ENCODE peak calls at places on chromosome 9, in ten cellular contexts. One of them, this sample, is unnamed.

GRCh38 chr9:88979021-88979420 is 12.2 kb upstream of the S1PR3 start:
- DNase-seq in RWPE1: no peak
- DNase-seq in CD4-positive, alpha-beta T cell: no peak
- DNase-seq in fibroblast of the aortic adventitia: no peak
- DNase-seq in A549: no peak
- DNase-seq in GM13976: no peak
- DNase-seq in Peyer's patch: no peak
- DNase-seq in kidney: no peak
- DNase-seq in psoas muscle: no peak
- DNase-seq in fibroblast of pulmonary artery: no peak
- DNase-seq in this sample: no peak

GRCh38 chr9:129336130-129336528 is 158.1 kb upstream of the IER5L start:
- DNase-seq in RWPE1: no peak
- DNase-seq in CD4-positive, alpha-beta T cell: no peak
- DNase-seq in fibroblast of the aortic adventitia: peak; percentile 88
- DNase-seq in A549: no peak
- DNase-seq in GM13976: no peak
- DNase-seq in Peyer's patch: no peak
- DNase-seq in kidney: no peak
- DNase-seq in psoas muscle: no peak
- DNase-seq in fibroblast of pulmonary artery: peak; percentile 92
- DNase-seq in this sample: no peak

GRCh38 chr9:22992781-22993180 is 546.2 kb downstream of the DMRTA1 start:
- DNase-seq in RWPE1: no peak
- DNase-seq in CD4-positive, alpha-beta T cell: no peak
- DNase-seq in fibroblast of the aortic adventitia: no peak
- DNase-seq in A549: no peak
- DNase-seq in GM13976: no peak
- DNase-seq in Peyer's patch: no peak
- DNase-seq in kidney: no peak
- DNase-seq in psoas muscle: no peak
- DNase-seq in fibroblast of pulmonary artery: no peak
- DNase-seq in this sample: no peak

GRCh38 chr9:107906074-107906473 is 416.5 kb upstream of the KLF4 start:
- DNase-seq in RWPE1: no peak
- DNase-seq in CD4-positive, alpha-beta T cell: no peak
- DNase-seq in fibroblast of the aortic adventitia: no peak
- DNase-seq in A549: no peak
- DNase-seq in GM13976: no peak
- DNase-seq in Peyer's patch: no peak
- DNase-seq in kidney: no peak
- DNase-seq in psoas muscle: no peak
- DNase-seq in fibroblast of pulmonary artery: no peak
- DNase-seq in this sample: no peak

GRCh38 chr9:104864675-104865104 is 63.3 kb downstream of the ABCA1 start:
- DNase-seq in RWPE1: no peak
- DNase-seq in CD4-positive, alpha-beta T cell: no peak
- DNase-seq in fibroblast of the aortic adventitia: peak; percentile 87
- DNase-seq in A549: no peak
- DNase-seq in GM13976: no peak
- DNase-seq in Peyer's patch: no peak
- DNase-seq in kidney: no peak
- DNase-seq in psoas muscle: no peak
- DNase-seq in fibroblast of pulmonary artery: peak; percentile 75
- DNase-seq in this sample: peak; percentile 78

GRCh38 chr9:135883410-135884089 is 23.8 kb downstream of the CAMSAP1 start:
- DNase-seq in RWPE1: no peak
- DNase-seq in CD4-positive, alpha-beta T cell: no peak
- DNase-seq in fibroblast of the aortic adventitia: no peak
- DNase-seq in A549: no peak
- DNase-seq in GM13976: peak; percentile 22
- DNase-seq in Peyer's patch: no peak
- DNase-seq in kidney: no peak
- DNase-seq in psoas muscle: no peak
- DNase-seq in fibroblast of pulmonary artery: no peak
- DNase-seq in this sample: no peak

GRCh38 chr9:86350006-86350755 is 4.0 kb downstream of the TUT7 start:
- DNase-seq in RWPE1: no peak
- DNase-seq in CD4-positive, alpha-beta T cell: no peak
- DNase-seq in fibroblast of the aortic adventitia: no peak
- DNase-seq in A549: no peak
- DNase-seq in GM13976: peak; percentile 31
- DNase-seq in Peyer's patch: peak; percentile 22
- DNase-seq in kidney: no peak
- DNase-seq in psoas muscle: no peak
- DNase-seq in fibroblast of pulmonary artery: no peak
- DNase-seq in this sample: no peak

GRCh38 chr9:99966720-99967119 is 60.3 kb downstream of the STX17 start:
- DNase-seq in RWPE1: peak; percentile 96
- DNase-seq in CD4-positive, alpha-beta T cell: no peak
- DNase-seq in fibroblast of the aortic adventitia: peak; percentile 4
- DNase-seq in A549: peak; percentile 35
- DNase-seq in GM13976: no peak
- DNase-seq in Peyer's patch: no peak
- DNase-seq in kidney: no peak
- DNase-seq in psoas muscle: no peak
- DNase-seq in fibroblast of pulmonary artery: peak; percentile 22
- DNase-seq in this sample: no peak

GRCh38 chr9:134381671-134382505 is 55.6 kb downstream of the RXRA start:
- DNase-seq in RWPE1: no peak
- DNase-seq in CD4-positive, alpha-beta T cell: no peak
- DNase-seq in fibroblast of the aortic adventitia: no peak
- DNase-seq in A549: no peak
- DNase-seq in GM13976: peak; percentile 71
- DNase-seq in Peyer's patch: peak; percentile 56
- DNase-seq in kidney: no peak
- DNase-seq in psoas muscle: no peak
- DNase-seq in fibroblast of pulmonary artery: no peak
- DNase-seq in this sample: no peak

GRCh38 chr9:77063645-77064285 is 44.3 kb downstream of the FOXB2 start:
- DNase-seq in RWPE1: peak; percentile 33
- DNase-seq in CD4-positive, alpha-beta T cell: no peak
- DNase-seq in fibroblast of the aortic adventitia: peak; percentile 14
- DNase-seq in A549: peak; percentile 74
- DNase-seq in GM13976: no peak
- DNase-seq in Peyer's patch: no peak
- DNase-seq in kidney: no peak
- DNase-seq in psoas muscle: no peak
- DNase-seq in fibroblast of pulmonary artery: peak; percentile 13
- DNase-seq in this sample: no peak

GRCh38 chr9:81476808-81477207 is 212.5 kb downstream of the TLE1 start:
- DNase-seq in RWPE1: no peak
- DNase-seq in CD4-positive, alpha-beta T cell: no peak
- DNase-seq in fibroblast of the aortic adventitia: no peak
- DNase-seq in A549: no peak
- DNase-seq in GM13976: no peak
- DNase-seq in Peyer's patch: no peak
- DNase-seq in kidney: no peak
- DNase-seq in psoas muscle: no peak
- DNase-seq in fibroblast of pulmonary artery: no peak
- DNase-seq in this sample: no peak

GRCh38 chr9:113988951-113989780 is 88.9 kb downstream of the AMBP start:
- DNase-seq in RWPE1: no peak
- DNase-seq in CD4-positive, alpha-beta T cell: no peak
- DNase-seq in fibroblast of the aortic adventitia: peak; percentile 85
- DNase-seq in A549: no peak
- DNase-seq in GM13976: no peak
- DNase-seq in Peyer's patch: no peak
- DNase-seq in kidney: peak; percentile 83
- DNase-seq in psoas muscle: peak; percentile 81
- DNase-seq in fibroblast of pulmonary artery: no peak
- DNase-seq in this sample: peak; percentile 45

GRCh38 chr9:115393976-115394775 is 276.2 kb upstream of the TNC start:
- DNase-seq in RWPE1: peak; percentile 64
- DNase-seq in CD4-positive, alpha-beta T cell: no peak
- DNase-seq in fibroblast of the aortic adventitia: peak; percentile 6
- DNase-seq in A549: no peak
- DNase-seq in GM13976: no peak
- DNase-seq in Peyer's patch: no peak
- DNase-seq in kidney: no peak
- DNase-seq in psoas muscle: no peak
- DNase-seq in fibroblast of pulmonary artery: no peak
- DNase-seq in this sample: no peak

GRCh38 chr9:137643921-137644320 is 25.1 kb downstream of the EHMT1 start:
- DNase-seq in RWPE1: no peak
- DNase-seq in CD4-positive, alpha-beta T cell: no peak
- DNase-seq in fibroblast of the aortic adventitia: no peak
- DNase-seq in A549: no peak
- DNase-seq in GM13976: no peak
- DNase-seq in Peyer's patch: no peak
- DNase-seq in kidney: no peak
- DNase-seq in psoas muscle: no peak
- DNase-seq in fibroblast of pulmonary artery: no peak
- DNase-seq in this sample: no peak

GRCh38 chr9:69674741-69675438 is 2.7 kb upstream of the APBA1 start:
- DNase-seq in RWPE1: peak; percentile 47
- DNase-seq in CD4-positive, alpha-beta T cell: no peak
- DNase-seq in fibroblast of the aortic adventitia: peak; percentile 91
- DNase-seq in A549: no peak
- DNase-seq in GM13976: no peak
- DNase-seq in Peyer's patch: no peak
- DNase-seq in kidney: no peak
- DNase-seq in psoas muscle: no peak
- DNase-seq in fibroblast of pulmonary artery: peak; percentile 88
- DNase-seq in this sample: peak; percentile 68

GRCh38 chr9:83234541-83234940 is 171.6 kb upstream of the RASEF start:
- DNase-seq in RWPE1: no peak
- DNase-seq in CD4-positive, alpha-beta T cell: no peak
- DNase-seq in fibroblast of the aortic adventitia: peak; percentile 56
- DNase-seq in A549: no peak
- DNase-seq in GM13976: no peak
- DNase-seq in Peyer's patch: no peak
- DNase-seq in kidney: no peak
- DNase-seq in psoas muscle: no peak
- DNase-seq in fibroblast of pulmonary artery: peak; percentile 48
- DNase-seq in this sample: no peak

GRCh38 chr9:83235524-83235923 is 172.6 kb upstream of the RASEF start:
- DNase-seq in RWPE1: no peak
- DNase-seq in CD4-positive, alpha-beta T cell: no peak
- DNase-seq in fibroblast of the aortic adventitia: no peak
- DNase-seq in A549: no peak
- DNase-seq in GM13976: no peak
- DNase-seq in Peyer's patch: no peak
- DNase-seq in kidney: no peak
- DNase-seq in psoas muscle: no peak
- DNase-seq in fibroblast of pulmonary artery: no peak
- DNase-seq in this sample: no peak

GRCh38 chr9:83233647-83234046 is 170.7 kb upstream of the RASEF start:
- DNase-seq in RWPE1: no peak
- DNase-seq in CD4-positive, alpha-beta T cell: no peak
- DNase-seq in fibroblast of the aortic adventitia: no peak
- DNase-seq in A549: no peak
- DNase-seq in GM13976: no peak
- DNase-seq in Peyer's patch: no peak
- DNase-seq in kidney: no peak
- DNase-seq in psoas muscle: no peak
- DNase-seq in fibroblast of pulmonary artery: no peak
- DNase-seq in this sample: no peak

GRCh38 chr9:83238871-83239624 is 176.1 kb upstream of the RASEF start:
- DNase-seq in RWPE1: no peak
- DNase-seq in CD4-positive, alpha-beta T cell: no peak
- DNase-seq in fibroblast of the aortic adventitia: peak; percentile 35
- DNase-seq in A549: peak; percentile 12
- DNase-seq in GM13976: no peak
- DNase-seq in Peyer's patch: no peak
- DNase-seq in kidney: no peak
- DNase-seq in psoas muscle: no peak
- DNase-seq in fibroblast of pulmonary artery: peak; percentile 36
- DNase-seq in this sample: no peak

GRCh38 chr9:83236029-83236696 is 173.2 kb upstream of the RASEF start:
- DNase-seq in RWPE1: no peak
- DNase-seq in CD4-positive, alpha-beta T cell: no peak
- DNase-seq in fibroblast of the aortic adventitia: no peak
- DNase-seq in A549: no peak
- DNase-seq in GM13976: no peak
- DNase-seq in Peyer's patch: no peak
- DNase-seq in kidney: no peak
- DNase-seq in psoas muscle: no peak
- DNase-seq in fibroblast of pulmonary artery: no peak
- DNase-seq in this sample: no peak
- TF ChIP-seq CTCF in RWPE1: no peak
- TF ChIP-seq CTCF in CD4-positive, alpha-beta T cell: no peak
- TF ChIP-seq CTCF in fibroblast of the aortic adventitia: no peak
- TF ChIP-seq CTCF in A549: no peak
- TF ChIP-seq CTCF in GM13976: no peak
- TF ChIP-seq CTCF in Peyer's patch: no peak
- TF ChIP-seq CTCF in kidney: no peak
- TF ChIP-seq CTCF in psoas muscle: no peak
- TF ChIP-seq CTCF in fibroblast of pulmonary artery: no peak
- TF ChIP-seq CTCF in this sample: no peak

DNA sequence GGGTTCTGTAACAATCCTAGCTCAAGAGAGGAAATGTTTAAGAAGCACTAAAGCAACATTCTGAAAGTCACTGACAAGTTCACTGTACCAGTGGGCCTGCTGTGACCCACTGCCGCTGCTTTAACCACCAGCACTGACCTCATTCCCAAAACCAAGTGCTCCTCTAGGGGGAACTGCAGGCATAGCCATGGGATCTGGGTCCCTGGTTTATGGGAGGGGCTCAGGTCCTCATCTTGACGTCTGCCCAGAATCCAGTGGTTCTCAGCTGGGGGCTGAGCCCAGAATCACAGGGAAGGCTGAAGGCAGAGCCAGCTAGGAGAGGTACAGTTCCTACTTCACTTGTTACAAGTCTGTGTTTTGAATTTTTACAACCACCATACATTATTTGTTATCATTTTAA is 36.1 kb upstream of the SLC2A8 start:
- DNase-seq in RWPE1: peak; percentile 76
- DNase-seq in CD4-positive, alpha-beta T cell: no peak
- DNase-seq in fibroblast of the aortic adventitia: peak; percentile 43
- DNase-seq in A549: peak; percentile 38
- DNase-seq in GM13976: no peak
- DNase-seq in Peyer's patch: no peak
- DNase-seq in kidney: no peak
- DNase-seq in psoas muscle: no peak
- DNase-seq in fibroblast of pulmonary artery: peak; percentile 47
- DNase-seq in this sample: no peak
- TF ChIP-seq CTCF in RWPE1: no peak
- TF ChIP-seq CTCF in CD4-positive, alpha-beta T cell: no peak
- TF ChIP-seq CTCF in fibroblast of the aortic adventitia: peak; percentile 35
- TF ChIP-seq CTCF in A549: peak; percentile 31
- TF ChIP-seq CTCF in GM13976: no peak
- TF ChIP-seq CTCF in Peyer's patch: no peak
- TF ChIP-seq CTCF in kidney: no peak
- TF ChIP-seq CTCF in psoas muscle: no peak
- TF ChIP-seq CTCF in fibroblast of pulmonary artery: peak; percentile 40
- TF ChIP-seq CTCF in this sample: peak; percentile 28

GRCh38 chr9:130451509-130452388 is 7.0 kb downstream of the ASS1 start:
- DNase-seq in RWPE1: peak; percentile 98
- DNase-seq in CD4-positive, alpha-beta T cell: no peak
- DNase-seq in fibroblast of the aortic adventitia: peak; percentile 97
- DNase-seq in A549: peak; percentile 70
- DNase-seq in GM13976: no peak
- DNase-seq in Peyer's patch: peak; percentile 28
- DNase-seq in kidney: peak; percentile 96
- DNase-seq in psoas muscle: peak; percentile 83
- DNase-seq in fibroblast of pulmonary artery: peak; percentile 98
- DNase-seq in this sample: peak; percentile 83
- TF ChIP-seq CTCF in RWPE1: peak; percentile 84
- TF ChIP-seq CTCF in CD4-positive, alpha-beta T cell: no peak
- TF ChIP-seq CTCF in fibroblast of the aortic adventitia: peak; percentile 68
- TF ChIP-seq CTCF in A549: peak; percentile 38
- TF ChIP-seq CTCF in GM13976: no peak
- TF ChIP-seq CTCF in Peyer's patch: peak; percentile 59
- TF ChIP-seq CTCF in kidney: peak; percentile 14
- TF ChIP-seq CTCF in psoas muscle: no peak
- TF ChIP-seq CTCF in fibroblast of pulmonary artery: peak; percentile 57
- TF ChIP-seq CTCF in this sample: peak; percentile 52

GRCh38 chr9:127224178-127224882 is 40.2 kb upstream of the GARNL3 start:
- DNase-seq in RWPE1: peak; percentile 100
- DNase-seq in CD4-positive, alpha-beta T cell: peak; percentile 87
- DNase-seq in fibroblast of the aortic adventitia: peak; percentile 32
- DNase-seq in A549: peak; percentile 91
- DNase-seq in GM13976: peak; percentile 96
- DNase-seq in Peyer's patch: peak; percentile 90
- DNase-seq in kidney: peak; percentile 98
- DNase-seq in psoas muscle: peak; percentile 91
- DNase-seq in fibroblast of pulmonary artery: peak; percentile 80
- DNase-seq in this sample: no peak
- TF ChIP-seq CTCF in RWPE1: peak; percentile 25
- TF ChIP-seq CTCF in CD4-positive, alpha-beta T cell: no peak
- TF ChIP-seq CTCF in fibroblast of the aortic adventitia: peak; percentile 3
- TF ChIP-seq CTCF in A549: no peak
- TF ChIP-seq CTCF in GM13976: no peak
- TF ChIP-seq CTCF in Peyer's patch: no peak
- TF ChIP-seq CTCF in kidney: no peak
- TF ChIP-seq CTCF in psoas muscle: peak; percentile 24
- TF ChIP-seq CTCF in fibroblast of pulmonary artery: peak; percentile 17
- TF ChIP-seq CTCF in this sample: peak; percentile 18